ENCODE peak calls at places on chromosome 5, in five cellular contexts. V, D, H, U and A are unnamed samples.

GRCh38 chr5:96219580-96220281 is 213.3 kb downstream of the PCSK1 start:
- DNase-seq in V (no peak), D (no peak), H (peak; percentile 85), U (no peak), A (no peak)

GRCh38 chr5:73564644-73565165 is 734 bp downstream of the ANKRA2 start:
- DNase-seq in V (no peak), D (no peak), H (no peak), U (no peak), A (no peak)

GRCh38 chr5:67998709-67999251 is 216.8 kb upstream of the PIK3R1 start:
- DNase-seq in V (no peak), D (peak; percentile 15), H (peak; percentile 74), U (no peak), A (no peak)

GRCh38 chr5:153632748-153633290 is 142.3 kb downstream of the GRIA1 start:
- DNase-seq in V (no peak), D (no peak), H (peak; percentile 30), U (no peak), A (no peak)

GRCh38 chr5:14153071-14153864 is 10.1 kb downstream of the TRIO start:
- DNase-seq in V (no peak), D (no peak), H (no peak), U (no peak), A (no peak)

GRCh38 chr5:74316064-74316586 is 324.4 kb downstream of the ENC1 start:
- DNase-seq in V (no peak), D (peak; percentile 52), H (peak; percentile 99), U (no peak), A (no peak)

GRCh38 chr5:17379188-17379951 is 118.7 kb upstream of the TAF11L2 start:
- DNase-seq in V (no peak), D (no peak), H (no peak), U (no peak), A (no peak)

GRCh38 chr5:143094087-143094511 is 309.4 kb downstream of the NR3C1 start:
- DNase-seq in V (no peak), D (no peak), H (no peak), U (peak; percentile 14), A (no peak)

GRCh38 chr5:107864793-107865192 is 194.1 kb upstream of the EFNA5 start:
- DNase-seq in V (no peak), D (no peak), H (no peak), U (no peak), A (no peak)

GRCh38 chr5:79511945-79512493 is 1.9 kb downstream of the HOMER1 start:
- DNase-seq in V (no peak), D (no peak), H (no peak), U (no peak), A (no peak)

GRCh38 chr5:102755691-102756371 is 726 bp downstream of the PAM start:
- DNase-seq in V (peak; percentile 73), D (peak; percentile 78), H (peak; percentile 70), U (peak; percentile 80), A (peak; percentile 73)

GRCh38 chr5:168434746-168435321 is 51.4 kb upstream of the RARS1 start:
- DNase-seq in V (no peak), D (no peak), H (peak; percentile 18), U (no peak), A (no peak)

GRCh38 chr5:13866792-13867191 is 77.7 kb downstream of the DNAH5 start:
- DNase-seq in V (no peak), D (peak; percentile 28), H (peak; percentile 8), U (no peak), A (no peak)

GRCh38 chr5:84779206-84779605 is 394.5 kb upstream of the EDIL3 start:
- DNase-seq in V (no peak), D (no peak), H (no peak), U (no peak), A (no peak)

GRCh38 chr5:168661593-168662485 is 82.7 kb upstream of the PANK3 start:
- DNase-seq in V (no peak), D (no peak), H (no peak), U (no peak), A (no peak)

GRCh38 chr5:40483316-40483715 is 196.4 kb upstream of the PTGER4 start:
- DNase-seq in V (no peak), D (no peak), H (no peak), U (no peak), A (no peak)

GRCh38 chr5:162119801-162120200 is 52.2 kb downstream of the GABRG2 start:
- DNase-seq in V (no peak), D (no peak), H (no peak), U (no peak), A (no peak)

GRCh38 chr5:81397169-81397568 is 3.2 kb upstream of the ACOT12 start:
- DNase-seq in V (no peak), D (peak; percentile 20), H (peak; percentile 30), U (no peak), A (no peak)

GRCh38 chr5:165057156-165057555 is 1551.7 kb downstream of the MAT2B start:
- DNase-seq in V (no peak), D (no peak), H (no peak), U (no peak), A (no peak)

GRCh38 chr5:132116072-132116471 is 42.5 kb downstream of the CSF2 start:
- DNase-seq in V (no peak), D (no peak), H (no peak), U (no peak), A (no peak)

GRCh38 chr5:128413356-128413755 is 124.7 kb downstream of the FBN2 start:
- DNase-seq in V (no peak), D (no peak), H (no peak), U (no peak), A (no peak)

GRCh38 chr5:176438959-176439757 is 9.0 kb upstream of the FAF2 start:
- DNase-seq in V (no peak), D (no peak), H (peak; percentile 63), U (no peak), A (no peak)

GRCh38 chr5:156888520-156888919 is 38.4 kb downstream of the PPP1R2B start:
- DNase-seq in V (no peak), D (no peak), H (no peak), U (no peak), A (no peak)

GRCh38 chr5:148374693-148375360 is 8.9 kb upstream of the FBXO38 start:
- DNase-seq in V (peak; percentile 52), D (peak; percentile 45), H (peak; percentile 68), U (no peak), A (no peak)

GRCh38 chr5:208449-209114 is 9.4 kb downstream of the CCDC127 start:
- DNase-seq in V (no peak), D (no peak), H (no peak), U (no peak), A (no peak)

GRCh38 chr5:139392678-139393496 is 2.0 kb downstream of the PROB1 start:
- DNase-seq in V (peak; percentile 82), D (peak; percentile 51), H (no peak), U (peak; percentile 92), A (peak; percentile 91)

GRCh38 chr5:1545798-1546355 is 22.1 kb upstream of the LPCAT1 start:
- DNase-seq in V (no peak), D (no peak), H (no peak), U (no peak), A (no peak)

GRCh38 chr5:80216096-80216495 is 39.8 kb downstream of the SERINC5 start:
- DNase-seq in V (no peak), D (no peak), H (no peak), U (no peak), A (no peak)

GRCh38 chr5:101292199-101292598 is 389.1 kb upstream of the ST8SIA4 start:
- DNase-seq in V (no peak), D (no peak), H (no peak), U (no peak), A (no peak)

DNA sequence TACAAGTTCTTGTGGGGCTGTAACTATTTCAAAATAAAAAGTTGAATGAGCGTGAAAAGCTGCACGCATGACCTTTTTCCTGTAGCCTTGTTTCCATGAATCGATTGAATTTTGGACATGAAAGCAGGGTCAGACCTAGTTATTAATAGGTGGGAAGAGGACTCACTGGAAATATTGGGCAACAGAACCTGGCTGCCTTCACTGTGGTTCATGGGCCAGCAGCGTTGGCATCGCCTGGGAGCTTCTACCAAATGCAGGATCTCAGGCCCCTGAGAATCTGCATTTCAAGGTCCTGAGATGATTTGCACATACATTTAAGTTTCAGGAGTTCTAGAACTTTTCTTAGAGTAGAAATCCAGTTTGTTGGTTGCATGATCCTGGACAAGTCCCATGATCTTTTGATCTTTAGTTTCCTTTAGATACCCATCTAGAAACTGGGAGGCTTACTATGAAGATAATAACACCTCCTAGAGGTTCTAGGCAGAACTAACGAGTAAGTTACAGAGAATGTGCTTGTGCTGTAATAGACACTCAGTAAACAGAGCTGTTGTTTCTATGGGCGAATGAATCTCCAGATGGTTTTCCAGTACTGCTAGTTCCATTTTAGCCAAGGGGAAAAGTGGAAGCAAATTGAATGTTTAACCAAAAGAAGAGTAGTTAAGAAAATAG is 12.4 kb downstream of the ANKRD33B start:
- DNase-seq in V (no peak), D (no peak), H (no peak), U (no peak), A (no peak)
- TF ChIP-seq CTCF in V (no peak), D (no peak), H (no peak), U (no peak), A (peak; percentile 21)

DNA sequence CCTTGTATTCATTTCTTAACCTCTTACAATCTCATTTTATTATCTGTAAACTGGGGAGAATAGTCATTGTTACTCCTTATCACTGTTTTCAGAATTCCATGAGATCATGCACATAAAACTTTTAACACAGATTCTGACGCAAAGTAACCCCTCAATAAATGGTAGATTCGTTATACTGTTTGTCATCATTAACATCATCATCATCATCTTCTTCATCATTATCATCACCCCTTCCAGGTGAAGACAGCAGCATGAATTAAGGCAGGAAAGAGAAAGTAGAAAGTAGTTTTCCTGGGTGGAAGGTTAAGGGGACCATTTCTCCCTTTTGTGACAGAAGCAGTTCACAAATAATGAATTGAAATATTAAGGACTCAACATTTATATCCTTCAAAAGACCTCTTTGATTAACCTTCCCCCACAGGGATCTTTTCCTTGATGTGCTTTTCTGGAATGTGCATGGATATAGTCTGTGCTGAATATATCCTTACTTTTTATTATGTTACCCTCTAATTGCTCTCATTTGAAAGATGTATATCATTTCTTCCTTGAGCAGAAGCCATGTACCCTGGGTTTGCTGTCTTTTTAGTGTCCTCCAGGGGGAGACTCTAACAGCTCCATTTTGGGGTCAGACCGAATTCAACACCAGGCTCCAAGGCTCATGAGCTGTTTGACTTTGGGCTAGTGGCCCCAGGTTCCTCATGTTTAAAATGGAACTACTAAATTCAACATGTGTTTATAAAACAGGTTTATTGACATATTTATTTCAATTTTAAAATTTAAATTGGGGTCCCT is 1029.9 kb upstream of the WWC1 start:
- DNase-seq in V (no peak), D (no peak), H (no peak), U (no peak), A (no peak)
- TF ChIP-seq CTCF in V (peak; percentile 22), D (no peak), H (peak; percentile 25), U (no peak), A (no peak)

GRCh38 chr5:104734046-104734445 is 1171.5 kb upstream of the NUDT12 start:
- DNase-seq in V (no peak), D (no peak), H (no peak), U (no peak), A (no peak)
- TF ChIP-seq CTCF in V (no peak), D (no peak), H (no peak), U (no peak), A (no peak)

GRCh38 chr5:15643731-15644130 is 143.8 kb downstream of the FBXL7 start:
- DNase-seq in V (no peak), D (no peak), H (no peak), U (no peak), A (no peak)

GRCh38 chr5:15647251-15647650 is 147.3 kb downstream of the FBXL7 start:
- DNase-seq in V (no peak), D (no peak), H (no peak), U (no peak), A (no peak)

GRCh38 chr5:15645776-15646175 is 145.8 kb downstream of the FBXL7 start:
- DNase-seq in V (no peak), D (no peak), H (no peak), U (no peak), A (no peak)

GRCh38 chr5:15646351-15646750 is 146.4 kb downstream of the FBXL7 start:
- DNase-seq in V (no peak), D (no peak), H (no peak), U (no peak), A (no peak)

GRCh38 chr5:15645376-15645775 is 145.4 kb downstream of the FBXL7 start:
- DNase-seq in V (no peak), D (no peak), H (no peak), U (no peak), A (no peak)
- TF ChIP-seq CTCF in V (no peak), D (no peak), H (no peak), U (no peak), A (no peak)